ENCODE peak calls at places on chromosome 3, in four cellular contexts. B is HepG2, Z is neural crest cell, W is epithelial cell of esophagus. L is an unnamed sample.

GRCh38 chr3:197750396-197750831 is 731 bp downstream of the FYTTD1 start:
- DNase-seq in W (peak), Z (peak), B (no peak), L (peak)

GRCh38 chr3:89395441-89395840 is 288.0 kb downstream of the EPHA3 start:
- DNase-seq in W (no peak), B (no peak), Z (no peak), L (no peak)

GRCh38 chr3:64157150-64158035 is 67.9 kb downstream of the PRICKLE2 start:
- DNase-seq in B (no peak), Z (no peak), W (peak), L (no peak)

GRCh38 chr3:125591116-125591755 is 4.1 kb downstream of the OSBPL11 start:
- DNase-seq in B (no peak), W (peak), Z (no peak), L (no peak)

GRCh38 chr3:55481067-55481917 is 5.8 kb downstream of the WNT5A start:
- DNase-seq in Z (peak), W (peak), B (no peak), L (no peak)

GRCh38 chr3:33093847-33094246 is 3.1 kb downstream of the GLB1 start:
- DNase-seq in W (no peak), B (no peak), Z (no peak), L (no peak)

GRCh38 chr3:184284696-184285095 is 8.9 kb downstream of the ECE2 start:
- DNase-seq in Z (peak), W (peak), B (peak), L (no peak)

GRCh38 chr3:39415983-39416382 is 9.5 kb downstream of the RPSA start:
- DNase-seq in B (no peak), W (no peak), Z (no peak), L (no peak)

GRCh38 chr3:60013241-60013640 is 963.4 kb upstream of the CFAP20DC start:
- DNase-seq in B (no peak), W (peak), Z (no peak), L (no peak)

GRCh38 chr3:10389341-10389740 is 68.4 kb upstream of the SEC13 start:
- DNase-seq in B (no peak), W (no peak), Z (no peak), L (no peak)

GRCh38 chr3:71893120-71893519 is 108.2 kb upstream of the PROK2 start:
- DNase-seq in W (no peak), Z (no peak), B (no peak), L (no peak)

GRCh38 chr3:73622135-73622534 is 2.6 kb downstream of the PDZRN3 start:
- DNase-seq in W (no peak), Z (peak), B (peak), L (no peak)

GRCh38 chr3:66858656-66859381 is 139.3 kb upstream of the KBTBD8 start:
- DNase-seq in W (no peak), Z (peak), B (no peak), L (no peak)

GRCh38 chr3:42079701-42080323 is 11.3 kb upstream of the TRAK1 start:
- DNase-seq in Z (no peak), B (peak), W (peak), L (no peak)

GRCh38 chr3:23004971-23005370 is 198.2 kb upstream of the UBE2E2 start:
- DNase-seq in W (peak), B (peak), Z (no peak), L (no peak)

GRCh38 chr3:184117649-184118048 is 17.5 kb upstream of the EIF2B5 start:
- DNase-seq in W (peak), B (no peak), Z (no peak), L (no peak)

GRCh38 chr3:176663819-176664218 is 533.5 kb downstream of the TBL1XR1 start:
- DNase-seq in B (peak), Z (no peak), W (peak), L (no peak)

GRCh38 chr3:129673897-129674797 is 67.7 kb upstream of the PLXND1 start:
- DNase-seq in B (no peak), W (peak), Z (no peak), L (no peak)

GRCh38 chr3:106824856-106825255 is 552.4 kb upstream of the CCDC54 start:
- DNase-seq in W (peak), B (peak), Z (no peak), L (no peak)

GRCh38 chr3:32413845-32414526 is 22.3 kb downstream of the CMTM7 start:
- DNase-seq in Z (no peak), W (peak), B (no peak), L (no peak)

GRCh38 chr3:184011230-184011876 is 6.3 kb downstream of the ABCC5 start:
- DNase-seq in W (no peak), B (no peak), Z (no peak), L (no peak)

GRCh38 chr3:147410126-147410517 is 957 bp downstream of the ZIC1 start:
- DNase-seq in W (no peak), Z (no peak), B (no peak), L (no peak)

GRCh38 chr3:30914696-30915095 is 20.2 kb upstream of the GADL1 start:
- DNase-seq in B (no peak), W (no peak), Z (no peak), L (no peak)

GRCh38 chr3:179526989-179527391 is 35.7 kb upstream of the ACTL6A start:
- DNase-seq in W (peak), B (no peak), Z (peak), L (no peak)

GRCh38 chr3:124351430-124352142 is 359.7 kb upstream of the ROPN1 start:
- DNase-seq in Z (peak), B (peak), W (peak), L (no peak)

GRCh38 chr3:122497425-122497824 is 17.3 kb downstream of the KPNA1 start:
- DNase-seq in W (peak), B (no peak), Z (no peak), L (peak)

GRCh38 chr3:191283400-191283799 is 45.8 kb upstream of the CCDC50 start:
- DNase-seq in W (no peak), B (no peak), Z (no peak), L (no peak)

GRCh38 chr3:129356756-129357425 is 71.5 kb downstream of the EFCAB12 start:
- DNase-seq in Z (no peak), B (no peak), W (no peak), L (no peak)

GRCh38 chr3:144636833-144637232 is 665.2 kb downstream of the DIPK2A start:
- DNase-seq in B (peak), Z (no peak), W (no peak), L (no peak)

GRCh38 chr3:22634450-22634849 is 568.7 kb upstream of the UBE2E2 start:
- DNase-seq in Z (no peak), W (no peak), B (no peak), L (no peak)

GRCh38 chr3:181521831-181522230 is 189.9 kb upstream of the SOX2 start:
- DNase-seq in B (no peak), W (no peak), Z (no peak), L (no peak)

GRCh38 chr3:44055951-44056350 is 185.7 kb upstream of the TOPAZ1 start:
- DNase-seq in W (no peak), B (no peak), Z (no peak), L (no peak)

DNA sequence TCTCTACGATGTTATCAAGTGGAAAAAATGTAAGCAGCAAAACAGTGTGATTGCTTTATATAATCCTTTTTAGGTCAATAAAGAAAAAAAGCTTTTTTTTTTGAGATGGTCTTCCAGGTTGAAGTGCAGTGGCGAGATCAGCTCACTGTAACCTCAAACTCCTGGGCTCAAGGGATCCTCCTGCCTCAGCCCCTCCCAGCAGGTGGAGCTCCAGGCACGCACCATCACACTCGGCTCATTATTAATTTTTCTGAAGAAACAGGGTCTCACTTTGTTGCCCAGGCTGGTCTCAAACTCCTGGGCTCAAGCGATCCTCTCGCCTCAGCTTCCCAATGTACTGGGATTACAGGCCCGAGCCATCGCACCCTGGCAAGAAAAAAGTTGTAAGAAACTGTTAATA is 17.3 kb downstream of the RNF168 start:
- DNase-seq in B (no peak), W (peak), Z (no peak), L (no peak)
- TF ChIP-seq CTCF in B (peak), W (peak), Z (peak), L (no peak)

GRCh38 chr3:17116007-17116659 is 231.4 kb downstream of the PLCL2 start:
- DNase-seq in Z (no peak), B (no peak), W (no peak), L (no peak)
- TF ChIP-seq CTCF in Z (no peak), B (no peak), W (no peak), L (no peak)

GRCh38 chr3:135165260-135165659 is 370.2 kb downstream of the EPHB1 start:
- DNase-seq in W (no peak), Z (no peak), B (no peak), L (no peak)

GRCh38 chr3:135163701-135164100 is 368.6 kb downstream of the EPHB1 start:
- DNase-seq in W (no peak), Z (no peak), B (no peak), L (no peak)

GRCh38 chr3:135159848-135160247 is 364.8 kb downstream of the EPHB1 start:
- DNase-seq in Z (no peak), B (no peak), W (no peak), L (no peak)

GRCh38 chr3:135157045-135157444 is 362.0 kb downstream of the EPHB1 start:
- DNase-seq in B (no peak), W (no peak), Z (no peak), L (no peak)

GRCh38 chr3:135161425-135161824 is 366.4 kb downstream of the EPHB1 start:
- DNase-seq in Z (no peak), B (no peak), W (no peak), L (no peak)
- TF ChIP-seq CTCF in Z (no peak), B (no peak), W (no peak), L (no peak)

GRCh38 chr3:130894130-130894872 is 417 bp downstream of the ATP2C1 start:
- DNase-seq in Z (peak), W (peak), B (peak), L (peak)
- TF ChIP-seq CTCF in Z (no peak), W (no peak), B (peak), L (no peak)

GRCh38 chr3:53843195-53844177 is 2.7 kb downstream of the CHDH start:
- DNase-seq in B (no peak), W (no peak), Z (no peak), L (no peak)

GRCh38 chr3:53844262-53845102 is 1.7 kb downstream of the CHDH start:
- DNase-seq in Z (no peak), B (peak), W (peak), L (no peak)

GRCh38 chr3:53841296-53841695 is 4.9 kb downstream of the CHDH start:
- DNase-seq in W (no peak), Z (no peak), B (peak), L (no peak)

GRCh38 chr3:53845103-53845880 is 927 bp downstream of the CHDH start:
- DNase-seq in Z (no peak), B (peak), W (peak), L (no peak)

DNA sequence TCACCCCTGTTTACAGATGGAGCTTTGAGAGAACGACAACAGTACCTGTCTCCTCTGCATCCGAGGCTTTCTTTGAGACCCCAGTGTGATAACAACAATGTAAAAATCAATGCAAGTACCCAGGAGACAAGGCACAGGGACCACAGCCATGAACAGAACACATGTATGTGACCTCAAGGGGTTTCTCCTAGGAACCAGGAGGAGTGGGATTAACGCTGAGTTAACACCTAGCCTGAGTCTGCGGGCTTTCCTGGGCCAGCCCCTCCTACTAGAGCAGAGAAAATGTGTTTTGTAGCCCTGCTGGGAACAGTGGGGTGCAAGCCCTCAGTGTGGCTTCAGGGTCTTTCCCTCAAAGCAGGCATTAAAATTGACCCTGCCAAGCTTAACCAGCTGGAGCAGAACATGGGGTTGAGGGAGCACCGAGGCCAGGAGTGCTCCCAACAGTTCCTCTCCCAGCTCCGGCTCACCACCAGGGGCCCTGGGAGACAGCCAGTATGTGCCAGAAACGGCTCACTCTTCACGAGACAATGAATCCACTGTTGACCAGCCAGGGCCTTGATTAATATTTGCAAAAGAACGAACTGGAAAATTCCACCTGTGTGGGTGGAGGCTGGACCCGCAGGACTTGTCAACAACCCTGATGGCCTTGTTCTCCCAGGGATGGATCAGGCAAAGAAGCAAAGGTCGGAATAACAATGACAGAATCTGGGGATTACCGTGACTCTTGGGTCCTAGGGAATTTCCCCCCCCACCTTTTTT is 3.6 kb downstream of the CHDH start:
- DNase-seq in Z (peak), W (peak), B (peak), L (no peak)
- TF ChIP-seq CTCF in Z (peak), W (peak), B (peak), L (no peak)

GRCh38 chr3:157837341-157837740 is 268.9 kb downstream of the SHOX2 start:
- DNase-seq in W (no peak), B (no peak), Z (no peak), L (no peak)
- TF ChIP-seq CTCF in W (no peak), B (no peak), Z (no peak), L (no peak)

GRCh38 chr3:154100556-154100955 is 20.6 kb upstream of the ARHGEF26 start:
- DNase-seq in W (no peak), B (no peak), Z (no peak), L (no peak)

GRCh38 chr3:154101250-154101649 is 19.9 kb upstream of the ARHGEF26 start:
- DNase-seq in Z (no peak), W (no peak), B (no peak), L (no peak)

GRCh38 chr3:154090116-154090420 is 31.1 kb upstream of the ARHGEF26 start:
- DNase-seq in B (no peak), W (peak), Z (no peak), L (no peak)

GRCh38 chr3:154098396-154098795 is 22.8 kb upstream of the ARHGEF26 start:
- DNase-seq in W (no peak), B (no peak), Z (no peak), L (no peak)

DNA sequence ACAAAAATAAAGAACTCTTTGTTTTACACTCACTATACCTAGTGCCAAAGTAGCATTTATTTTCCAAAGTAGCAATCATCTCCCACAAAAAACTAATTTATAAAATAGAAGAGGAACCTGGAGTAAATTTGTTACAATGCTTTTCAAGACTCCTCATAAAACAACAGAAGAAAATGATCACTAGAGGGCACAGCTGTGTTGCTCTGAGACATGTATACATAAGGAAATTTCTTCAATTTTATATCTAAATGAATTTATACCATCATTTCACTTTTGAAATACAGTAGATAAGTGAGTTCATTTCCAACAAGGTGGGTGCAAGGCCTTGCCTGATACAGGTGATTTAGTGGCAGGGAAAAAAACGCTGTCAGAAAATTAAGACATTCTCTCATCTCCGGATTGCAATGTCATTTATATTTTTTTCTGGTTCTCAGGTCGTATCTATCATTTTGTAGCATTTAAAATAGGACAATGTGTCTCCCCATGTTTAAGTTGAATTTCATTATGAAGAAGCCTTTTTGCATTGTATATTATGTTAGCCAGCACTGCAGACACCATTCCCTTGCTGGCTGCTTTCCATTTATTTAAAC is 25.3 kb upstream of the ARHGEF26 start:
- DNase-seq in B (peak), Z (no peak), W (peak), L (no peak)
- TF ChIP-seq CTCF in B (peak), Z (peak), W (peak), L (no peak)

GRCh38 chr3:109899930-109900329 is 562.6 kb upstream of the DPPA4 start:
- DNase-seq in W (no peak), Z (no peak), B (no peak), L (no peak)

GRCh38 chr3:109902549-109902948 is 565.2 kb upstream of the DPPA4 start:
- DNase-seq in B (no peak), Z (no peak), W (no peak), L (no peak)

GRCh38 chr3:109897734-109898133 is 560.4 kb upstream of the DPPA4 start:
- DNase-seq in Z (no peak), B (no peak), W (peak), L (no peak)

GRCh38 chr3:109900774-109901173 is 563.4 kb upstream of the DPPA4 start:
- DNase-seq in B (no peak), Z (no peak), W (peak), L (no peak)

DNA sequence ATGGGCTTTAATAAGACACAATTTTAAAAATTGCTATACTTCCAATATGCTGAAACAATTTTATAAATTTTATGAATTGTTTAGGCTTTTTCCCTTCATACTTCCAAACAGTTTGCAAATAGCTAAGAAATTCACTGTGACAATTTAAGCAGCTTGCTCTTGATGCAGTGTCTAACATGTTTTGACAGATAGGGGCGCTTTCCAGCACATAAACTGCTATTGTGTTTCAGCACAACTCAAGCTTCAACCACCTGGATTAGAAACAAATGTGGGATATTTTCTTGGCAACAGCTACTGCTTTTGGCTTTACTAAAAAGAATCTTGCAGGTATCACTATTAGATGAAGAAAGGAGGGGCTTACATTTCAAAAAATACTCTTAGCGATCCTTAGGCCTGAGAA is 565.8 kb upstream of the DPPA4 start:
- DNase-seq in B (no peak), W (peak), Z (no peak), L (no peak)
- TF ChIP-seq CTCF in B (no peak), W (peak), Z (no peak), L (no peak)

GRCh38 chr3:7407107-7407506 is 546.2 kb downstream of the GRM7 start:
- DNase-seq in B (no peak), Z (no peak), W (no peak), L (no peak)
- TF ChIP-seq CTCF in B (no peak), Z (peak), W (no peak), L (no peak)

L was measured in natural killer cell.